ENCODE peak calls at places on chromosomes 7 and 10, in nine cellular contexts. One of them, this sample, is unnamed.
A peak's percentile ranks its signal among the peaks of the same experiment; 100 is the strongest.

GRCh38 chr7:111429781-111430180 is 132.5 kb downstream of the IMMP2L start:
- DNase-seq in transverse colon: no peak
- DNase-seq in PC-3: no peak
- DNase-seq in A549: no peak
- DNase-seq in HCT116: no peak
- DNase-seq in heart right ventricle: no peak
- DNase-seq in right lobe of liver: no peak
- DNase-seq in IMR-90: peak; percentile 28
- DNase-seq in Peyer's patch: no peak
- DNase-seq in this sample: no peak

GRCh38 chr7:15652776-15653290 is 33.6 kb downstream of the MEOX2 start:
- DNase-seq in transverse colon: no peak
- DNase-seq in PC-3: no peak
- DNase-seq in A549: no peak
- DNase-seq in HCT116: no peak
- DNase-seq in heart right ventricle: no peak
- DNase-seq in right lobe of liver: no peak
- DNase-seq in IMR-90: no peak
- DNase-seq in Peyer's patch: no peak
- DNase-seq in this sample: no peak

GRCh38 chr7:38034062-38034907 is 113.8 kb downstream of the EPDR1 start:
- DNase-seq in transverse colon: no peak
- DNase-seq in PC-3: no peak
- DNase-seq in A549: no peak
- DNase-seq in HCT116: no peak
- DNase-seq in heart right ventricle: no peak
- DNase-seq in right lobe of liver: no peak
- DNase-seq in IMR-90: no peak
- DNase-seq in Peyer's patch: no peak
- DNase-seq in this sample: no peak

GRCh38 chr10:124728830-124729661 is 15.1 kb downstream of the FAM53B start:
- DNase-seq in transverse colon: peak; percentile 13
- DNase-seq in PC-3: no peak
- DNase-seq in A549: no peak
- DNase-seq in HCT116: no peak
- DNase-seq in heart right ventricle: no peak
- DNase-seq in right lobe of liver: no peak
- DNase-seq in IMR-90: no peak
- DNase-seq in Peyer's patch: peak; percentile 49
- DNase-seq in this sample: no peak

GRCh38 chr7:20449146-20449648 is 118.5 kb downstream of the ITGB8 start:
- DNase-seq in transverse colon: no peak
- DNase-seq in PC-3: no peak
- DNase-seq in A549: no peak
- DNase-seq in HCT116: no peak
- DNase-seq in heart right ventricle: no peak
- DNase-seq in right lobe of liver: no peak
- DNase-seq in IMR-90: no peak
- DNase-seq in Peyer's patch: no peak
- DNase-seq in this sample: no peak

GRCh38 chr10:35399414-35400009 is 63.2 kb downstream of the CCNY start:
- DNase-seq in transverse colon: no peak
- DNase-seq in PC-3: no peak
- DNase-seq in A549: no peak
- DNase-seq in HCT116: no peak
- DNase-seq in heart right ventricle: no peak
- DNase-seq in right lobe of liver: no peak
- DNase-seq in IMR-90: no peak
- DNase-seq in Peyer's patch: no peak
- DNase-seq in this sample: no peak

GRCh38 chr7:150370612-150371071 is 2.0 kb downstream of the REPIN1 start:
- DNase-seq in transverse colon: no peak
- DNase-seq in PC-3: peak; percentile 19
- DNase-seq in A549: no peak
- DNase-seq in HCT116: no peak
- DNase-seq in heart right ventricle: no peak
- DNase-seq in right lobe of liver: no peak
- DNase-seq in IMR-90: peak; percentile 80
- DNase-seq in Peyer's patch: peak; percentile 41
- DNase-seq in this sample: no peak

GRCh38 chr7:154869436-154869835 is 133.5 kb downstream of the PAXIP1 start:
- DNase-seq in transverse colon: no peak
- DNase-seq in PC-3: no peak
- DNase-seq in A549: no peak
- DNase-seq in HCT116: no peak
- DNase-seq in heart right ventricle: no peak
- DNase-seq in right lobe of liver: no peak
- DNase-seq in IMR-90: no peak
- DNase-seq in Peyer's patch: no peak
- DNase-seq in this sample: no peak

GRCh38 chr7:80316811-80317210 is 182.2 kb downstream of the GNAI1 start:
- DNase-seq in transverse colon: no peak
- DNase-seq in PC-3: peak; percentile 43
- DNase-seq in A549: no peak
- DNase-seq in HCT116: no peak
- DNase-seq in heart right ventricle: no peak
- DNase-seq in right lobe of liver: no peak
- DNase-seq in IMR-90: no peak
- DNase-seq in Peyer's patch: no peak
- DNase-seq in this sample: no peak

GRCh38 chr10:13528875-13529713 is at the start of gene BEND7:
- DNase-seq in transverse colon: peak; percentile 29
- DNase-seq in PC-3: peak; percentile 16
- DNase-seq in A549: peak; percentile 65
- DNase-seq in HCT116: no peak
- DNase-seq in heart right ventricle: peak; percentile 27
- DNase-seq in right lobe of liver: peak; percentile 65
- DNase-seq in IMR-90: peak; percentile 16
- DNase-seq in Peyer's patch: no peak
- DNase-seq in this sample: no peak

DNA sequence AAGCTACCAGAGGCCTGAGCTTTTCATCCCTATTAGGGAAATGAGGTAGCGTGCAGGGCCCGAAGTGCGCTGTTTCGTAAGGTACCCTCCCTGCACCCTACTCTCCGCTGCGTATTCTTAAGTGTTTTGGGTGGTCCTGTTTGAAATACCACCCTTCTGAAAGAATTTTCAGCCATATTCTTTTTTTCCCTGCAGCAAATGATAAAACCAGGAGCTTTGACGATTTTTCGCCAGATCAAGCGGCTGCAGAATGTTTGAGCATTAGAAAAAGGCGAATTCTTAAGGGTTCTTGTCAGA is 1.2 kb downstream of the RSBN1L start:
- DNase-seq in transverse colon: peak; percentile 62
- DNase-seq in PC-3: no peak
- DNase-seq in A549: no peak
- DNase-seq in HCT116: no peak
- DNase-seq in heart right ventricle: peak; percentile 51
- DNase-seq in right lobe of liver: peak; percentile 78
- DNase-seq in IMR-90: no peak
- DNase-seq in Peyer's patch: peak; percentile 75
- DNase-seq in this sample: no peak
- TF ChIP-seq CTCF in transverse colon: no peak
- TF ChIP-seq CTCF in PC-3: no peak
- TF ChIP-seq CTCF in A549: no peak
- TF ChIP-seq CTCF in HCT116: no peak
- TF ChIP-seq CTCF in heart right ventricle: no peak
- TF ChIP-seq CTCF in right lobe of liver: no peak
- TF ChIP-seq CTCF in IMR-90: no peak
- TF ChIP-seq CTCF in Peyer's patch: no peak
- TF ChIP-seq CTCF in this sample: no peak

DNA sequence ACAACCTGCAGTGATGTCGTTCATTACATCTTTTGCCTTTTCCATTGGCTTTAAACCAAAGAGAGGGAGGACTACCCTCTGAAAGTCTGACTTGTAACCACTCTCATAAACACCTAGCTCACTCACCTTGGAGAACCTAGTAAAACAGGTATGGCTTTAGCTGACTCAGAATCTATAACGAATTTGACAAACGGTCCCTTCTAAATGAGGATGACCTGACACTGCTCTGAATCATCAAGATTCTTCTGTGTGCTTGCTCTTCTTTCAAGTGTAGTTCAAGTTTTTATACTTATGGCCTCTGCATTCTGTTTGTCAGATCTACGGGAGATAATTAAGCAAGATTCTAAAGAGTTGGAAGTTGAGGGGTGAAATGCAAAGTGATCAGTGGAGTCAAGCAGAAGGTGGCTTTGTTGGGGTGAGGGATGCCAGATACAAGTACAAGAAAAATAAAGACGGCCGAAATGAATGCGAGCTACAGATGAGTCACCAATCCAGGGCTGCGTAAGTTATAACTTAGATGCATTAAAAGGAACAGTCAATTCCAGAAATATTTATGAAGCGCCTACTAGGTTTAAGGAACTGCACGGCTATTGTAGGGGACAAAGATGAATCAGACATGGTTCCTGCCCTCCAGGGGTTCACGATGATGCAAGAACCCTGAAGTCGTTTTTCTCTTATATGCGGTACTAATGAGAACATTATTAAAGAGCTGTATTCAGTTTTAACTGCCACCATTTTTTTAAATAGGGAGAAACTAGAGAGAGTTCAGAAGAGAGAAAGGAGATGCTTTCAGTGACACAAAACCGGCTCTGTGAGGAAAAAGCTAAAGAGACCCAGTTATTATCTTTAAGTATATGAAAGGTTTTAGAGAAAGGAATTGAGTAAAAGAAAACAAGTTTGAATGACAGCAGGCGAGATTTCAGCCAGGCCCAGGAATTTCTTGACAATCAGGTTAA is 6.5 kb downstream of the HIPK2 start:
- DNase-seq in transverse colon: no peak
- DNase-seq in PC-3: peak; percentile 92
- DNase-seq in A549: peak; percentile 72
- DNase-seq in HCT116: peak; percentile 93
- DNase-seq in heart right ventricle: no peak
- DNase-seq in right lobe of liver: no peak
- DNase-seq in IMR-90: peak; percentile 94
- DNase-seq in Peyer's patch: no peak
- DNase-seq in this sample: no peak
- H3K4me1 ChIP-seq in transverse colon: peaks cover 20% of the 10 kb centered on the region
- H3K4me1 ChIP-seq in PC-3: peaks cover 56% of the 10 kb centered on the region
- H3K4me1 ChIP-seq in A549: peaks cover 55% of the 10 kb centered on the region
- H3K4me1 ChIP-seq in HCT116: peaks cover 68% of the 10 kb centered on the region
- H3K4me1 ChIP-seq in heart right ventricle: peaks cover 66% of the 10 kb centered on the region
- H3K4me1 ChIP-seq in right lobe of liver: no peaks in the 10 kb centered on the region
- H3K4me1 ChIP-seq in IMR-90: peaks cover 45% of the 10 kb centered on the region
- H3K4me1 ChIP-seq in Peyer's patch: peaks cover 16% of the 10 kb centered on the region
- H3K4me1 ChIP-seq in this sample: peaks cover 57% of the 10 kb centered on the region

GRCh38 chr10:62560207-62560819 is 186.1 kb downstream of the ZNF365 start:
- DNase-seq in transverse colon: peak; percentile 16
- DNase-seq in PC-3: peak; percentile 42
- DNase-seq in A549: no peak
- DNase-seq in HCT116: no peak
- DNase-seq in heart right ventricle: no peak
- DNase-seq in right lobe of liver: no peak
- DNase-seq in IMR-90: peak; percentile 79
- DNase-seq in Peyer's patch: no peak
- DNase-seq in this sample: no peak

GRCh38 chr10:62559481-62560206 is 185.5 kb downstream of the ZNF365 start:
- DNase-seq in transverse colon: no peak
- DNase-seq in PC-3: no peak
- DNase-seq in A549: no peak
- DNase-seq in HCT116: no peak
- DNase-seq in heart right ventricle: no peak
- DNase-seq in right lobe of liver: no peak
- DNase-seq in IMR-90: no peak
- DNase-seq in Peyer's patch: no peak
- DNase-seq in this sample: no peak

DNA sequence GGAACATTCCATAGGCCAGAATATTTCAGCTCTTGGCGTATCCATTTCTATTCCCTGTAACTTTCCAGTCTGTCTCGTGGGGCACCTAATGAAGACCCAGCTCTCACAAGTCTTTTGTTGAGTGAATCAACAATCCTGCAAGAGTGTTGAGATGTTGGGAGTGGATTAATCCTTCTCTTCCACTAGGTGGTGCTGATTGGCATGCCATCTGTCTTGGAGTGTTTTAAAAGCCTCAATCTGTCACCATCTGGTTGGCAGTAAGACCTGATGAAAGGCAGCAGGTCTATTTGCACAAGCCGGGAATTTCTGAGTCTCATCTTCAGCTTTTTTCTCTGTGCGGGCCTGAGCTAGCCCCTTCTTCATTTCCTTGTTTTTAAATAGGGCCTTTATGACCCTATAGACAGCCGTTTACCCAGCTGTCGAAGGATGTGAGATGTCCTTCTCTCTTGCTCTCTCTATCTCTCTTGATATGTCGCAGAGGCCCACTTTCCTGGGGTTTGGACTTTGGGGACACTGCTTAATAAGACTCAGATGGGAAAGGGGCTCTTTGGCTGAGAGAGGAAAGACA is 180.5 kb downstream of the ZNF365 start:
- DNase-seq in transverse colon: no peak
- DNase-seq in PC-3: peak; percentile 94
- DNase-seq in A549: no peak
- DNase-seq in HCT116: peak; percentile 8
- DNase-seq in heart right ventricle: no peak
- DNase-seq in right lobe of liver: no peak
- DNase-seq in IMR-90: peak; percentile 52
- DNase-seq in Peyer's patch: peak; percentile 47
- DNase-seq in this sample: no peak
- TF ChIP-seq CTCF in transverse colon: peak; percentile 27
- TF ChIP-seq CTCF in PC-3: peak; percentile 99
- TF ChIP-seq CTCF in A549: peak; percentile 55
- TF ChIP-seq CTCF in HCT116: peak; percentile 56
- TF ChIP-seq CTCF in heart right ventricle: peak; percentile 40
- TF ChIP-seq CTCF in right lobe of liver: peak; percentile 52
- TF ChIP-seq CTCF in IMR-90: peak; percentile 59
- TF ChIP-seq CTCF in Peyer's patch: peak; percentile 36
- TF ChIP-seq CTCF in this sample: no peak

GRCh38 chr7:47653550-47654351 is 71.8 kb upstream of the TNS3 start:
- DNase-seq in transverse colon: no peak
- DNase-seq in PC-3: peak; percentile 64
- DNase-seq in A549: peak; percentile 51
- DNase-seq in HCT116: no peak
- DNase-seq in heart right ventricle: no peak
- DNase-seq in right lobe of liver: no peak
- DNase-seq in IMR-90: peak; percentile 81
- DNase-seq in Peyer's patch: no peak
- DNase-seq in this sample: no peak

GRCh38 chr7:47652591-47652990 is 70.7 kb upstream of the TNS3 start:
- DNase-seq in transverse colon: no peak
- DNase-seq in PC-3: no peak
- DNase-seq in A549: no peak
- DNase-seq in HCT116: no peak
- DNase-seq in heart right ventricle: no peak
- DNase-seq in right lobe of liver: no peak
- DNase-seq in IMR-90: peak; percentile 61
- DNase-seq in Peyer's patch: no peak
- DNase-seq in this sample: no peak

GRCh38 chr7:47649901-47650300 is 68.0 kb upstream of the TNS3 start:
- DNase-seq in transverse colon: no peak
- DNase-seq in PC-3: no peak
- DNase-seq in A549: no peak
- DNase-seq in HCT116: no peak
- DNase-seq in heart right ventricle: no peak
- DNase-seq in right lobe of liver: no peak
- DNase-seq in IMR-90: no peak
- DNase-seq in Peyer's patch: no peak
- DNase-seq in this sample: no peak

GRCh38 chr7:47654672-47655340 is 72.9 kb upstream of the TNS3 start:
- DNase-seq in transverse colon: no peak
- DNase-seq in PC-3: no peak
- DNase-seq in A549: no peak
- DNase-seq in HCT116: no peak
- DNase-seq in heart right ventricle: no peak
- DNase-seq in right lobe of liver: no peak
- DNase-seq in IMR-90: peak; percentile 73
- DNase-seq in Peyer's patch: no peak
- DNase-seq in this sample: no peak

GRCh38 chr7:47651355-47652317 is 69.7 kb upstream of the TNS3 start:
- DNase-seq in transverse colon: no peak
- DNase-seq in PC-3: peak; percentile 90
- DNase-seq in A549: peak; percentile 79
- DNase-seq in HCT116: no peak
- DNase-seq in heart right ventricle: no peak
- DNase-seq in right lobe of liver: no peak
- DNase-seq in IMR-90: peak; percentile 99
- DNase-seq in Peyer's patch: no peak
- DNase-seq in this sample: no peak
- H3K4me1 ChIP-seq in transverse colon: no peaks in the 10 kb centered on the region
- H3K4me1 ChIP-seq in PC-3: peaks cover 42% of the 10 kb centered on the region
- H3K4me1 ChIP-seq in A549: peaks cover 82% of the 10 kb centered on the region
- H3K4me1 ChIP-seq in HCT116: no peaks in the 10 kb centered on the region
- H3K4me1 ChIP-seq in heart right ventricle: peaks cover 4% of the 10 kb centered on the region
- H3K4me1 ChIP-seq in right lobe of liver: no peaks in the 10 kb centered on the region
- H3K4me1 ChIP-seq in IMR-90: peaks cover 37% of the 10 kb centered on the region
- H3K4me1 ChIP-seq in Peyer's patch: no peaks in the 10 kb centered on the region
- H3K4me1 ChIP-seq in this sample: no peaks in the 10 kb centered on the region

This sample was measured in vagina.